ENCODE peak calls at places on chromosomes 3 and 15, in four cellular contexts. One of them, this sample, is unnamed.

GRCh38 chr15:69410290-69410874 is 3.8 kb upstream of the KIF23 start:
- DNase-seq in right atrium auricular region: no peak
- DNase-seq in MCF 10A: peak
- DNase-seq in suprapubic skin: no peak
- DNase-seq in this sample: no peak

GRCh38 chr3:61847784-61848462 is 286.6 kb downstream of the PTPRG start:
- DNase-seq in MCF 10A: peak
- DNase-seq in suprapubic skin: no peak
- DNase-seq in right atrium auricular region: peak
- DNase-seq in this sample: no peak

GRCh38 chr3:16808393-16809107 is 76.2 kb upstream of the PLCL2 start:
- DNase-seq in suprapubic skin: no peak
- DNase-seq in MCF 10A: no peak
- DNase-seq in right atrium auricular region: no peak
- DNase-seq in this sample: no peak

GRCh38 chr15:88745696-88746095 is 57.5 kb upstream of the ACAN start:
- DNase-seq in suprapubic skin: no peak
- DNase-seq in right atrium auricular region: no peak
- DNase-seq in MCF 10A: peak
- DNase-seq in this sample: no peak

GRCh38 chr15:75551076-75551475 is 28.0 kb downstream of the PTPN9 start:
- DNase-seq in MCF 10A: no peak
- DNase-seq in suprapubic skin: no peak
- DNase-seq in right atrium auricular region: no peak
- DNase-seq in this sample: no peak

GRCh38 chr3:4531478-4532025 is 38.4 kb downstream of the ITPR1 start:
- DNase-seq in right atrium auricular region: no peak
- DNase-seq in suprapubic skin: no peak
- DNase-seq in MCF 10A: peak
- DNase-seq in this sample: no peak

GRCh38 chr3:114659109-114660081 is 365.6 kb downstream of the TIGIT start:
- DNase-seq in MCF 10A: no peak
- DNase-seq in suprapubic skin: no peak
- DNase-seq in right atrium auricular region: no peak
- DNase-seq in this sample: no peak

GRCh38 chr3:72848703-72849081 is 447 bp upstream of the SHQ1 start:
- DNase-seq in suprapubic skin: no peak
- DNase-seq in right atrium auricular region: no peak
- DNase-seq in MCF 10A: no peak
- DNase-seq in this sample: no peak

GRCh38 chr3:2098398-2099027 is at the start of gene CNTN4:
- DNase-seq in right atrium auricular region: no peak
- DNase-seq in suprapubic skin: no peak
- DNase-seq in MCF 10A: no peak
- DNase-seq in this sample: no peak

GRCh38 chr3:105322570-105323273 is 44.0 kb upstream of the ALCAM start:
- DNase-seq in suprapubic skin: no peak
- DNase-seq in right atrium auricular region: no peak
- DNase-seq in MCF 10A: no peak
- DNase-seq in this sample: no peak

GRCh38 chr3:177770821-177771220 is 573.5 kb upstream of the TBL1XR1 start:
- DNase-seq in MCF 10A: no peak
- DNase-seq in suprapubic skin: no peak
- DNase-seq in right atrium auricular region: no peak
- DNase-seq in this sample: no peak

GRCh38 chr3:122942241-122942640 is 85.3 kb downstream of the SEMA5B start:
- DNase-seq in suprapubic skin: no peak
- DNase-seq in MCF 10A: peak
- DNase-seq in right atrium auricular region: no peak
- DNase-seq in this sample: no peak

GRCh38 chr15:47620960-47621681 is 96.2 kb upstream of the SEMA6D start:
- DNase-seq in suprapubic skin: no peak
- DNase-seq in right atrium auricular region: no peak
- DNase-seq in MCF 10A: peak
- DNase-seq in this sample: no peak

GRCh38 chr15:31299588-31300207 is 26.9 kb upstream of the KLF13 start:
- DNase-seq in suprapubic skin: peak
- DNase-seq in right atrium auricular region: peak
- DNase-seq in MCF 10A: no peak
- DNase-seq in this sample: no peak

GRCh38 chr3:150449169-150449721 is 41.1 kb downstream of the TSC22D2 start:
- DNase-seq in suprapubic skin: no peak
- DNase-seq in MCF 10A: peak
- DNase-seq in right atrium auricular region: no peak
- DNase-seq in this sample: no peak

GRCh38 chr3:38297947-38298711 is 16.0 kb downstream of the SLC22A14 start:
- DNase-seq in right atrium auricular region: no peak
- DNase-seq in suprapubic skin: no peak
- DNase-seq in MCF 10A: peak
- DNase-seq in this sample: no peak

GRCh38 chr3:187165144-187165543 is 25.8 kb upstream of the RPL39L start:
- DNase-seq in suprapubic skin: no peak
- DNase-seq in MCF 10A: peak
- DNase-seq in right atrium auricular region: no peak
- DNase-seq in this sample: no peak

GRCh38 chr3:187166750-187167149 is 27.5 kb upstream of the RPL39L start:
- DNase-seq in suprapubic skin: no peak
- DNase-seq in right atrium auricular region: no peak
- DNase-seq in MCF 10A: no peak
- DNase-seq in this sample: no peak

DNA sequence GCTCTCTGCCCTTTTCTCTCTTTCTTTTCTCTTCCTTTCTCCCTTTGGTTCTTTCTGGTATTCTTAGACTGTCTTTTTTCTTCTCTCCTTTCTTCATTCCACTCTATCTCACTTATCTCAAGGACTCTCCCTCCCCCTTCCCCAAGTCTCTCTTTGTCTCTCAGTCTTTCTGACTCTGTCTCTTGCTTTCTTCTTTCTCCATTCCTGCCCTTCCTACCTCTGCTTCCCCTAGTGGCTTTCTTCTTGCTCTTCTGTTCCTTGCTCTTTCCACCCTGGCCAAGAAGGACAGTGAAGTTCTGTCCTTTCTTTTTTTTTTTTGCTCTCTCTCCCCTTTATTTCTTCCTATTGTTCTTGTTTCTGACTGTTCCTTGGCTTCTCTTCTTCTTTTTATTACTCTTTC is 22.3 kb upstream of the RPL39L start:
- DNase-seq in right atrium auricular region: no peak
- DNase-seq in MCF 10A: no peak
- DNase-seq in suprapubic skin: no peak
- DNase-seq in this sample: no peak
- TF ChIP-seq CTCF in right atrium auricular region: no peak
- TF ChIP-seq CTCF in MCF 10A: no peak
- TF ChIP-seq CTCF in suprapubic skin: no peak
- TF ChIP-seq CTCF in this sample: no peak

DNA sequence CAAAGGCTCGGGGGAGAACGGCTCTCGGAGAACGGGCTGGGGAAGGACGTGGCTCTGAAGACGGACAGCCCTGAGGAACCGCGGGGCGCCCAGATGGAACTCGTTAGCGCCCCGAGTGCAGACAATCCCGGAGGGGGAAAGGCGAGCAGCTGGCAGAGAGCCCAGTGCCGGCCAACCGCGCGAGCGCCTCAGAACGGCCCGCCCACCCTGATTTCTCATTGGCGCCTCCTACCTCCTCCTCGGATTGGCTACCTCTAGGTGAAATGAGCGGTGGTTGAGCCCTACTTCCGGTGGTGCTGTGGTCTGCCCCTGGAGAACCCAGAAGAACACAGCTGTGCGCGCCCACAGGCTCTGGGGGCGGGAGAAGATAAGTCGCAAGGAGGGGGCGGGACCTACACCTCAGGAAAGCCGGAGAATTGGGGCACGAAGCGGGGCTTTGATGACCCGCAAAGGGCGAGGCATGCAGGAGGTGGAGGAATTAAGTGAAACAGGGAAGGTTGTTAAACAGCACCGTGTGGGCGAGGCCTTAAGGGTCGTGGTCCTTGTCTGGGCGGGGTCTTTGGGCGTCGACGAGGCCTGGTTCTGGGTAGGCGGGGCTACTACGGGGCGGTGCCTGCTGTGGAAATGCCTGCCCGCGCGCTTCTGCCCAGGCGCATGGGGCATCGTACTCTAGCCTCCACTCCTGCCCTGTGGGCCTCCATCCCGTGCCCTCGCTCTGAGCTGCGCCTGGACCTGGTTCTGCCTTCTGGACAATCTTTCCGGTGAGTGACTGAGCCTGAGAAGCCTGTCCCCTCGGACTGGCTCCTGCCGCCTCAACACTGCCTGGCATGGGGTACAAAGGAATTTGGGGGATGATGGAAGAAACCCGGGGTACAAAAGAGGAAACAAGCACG is at the start of gene OGG1:
- DNase-seq in MCF 10A: peak
- DNase-seq in suprapubic skin: peak
- DNase-seq in right atrium auricular region: peak
- DNase-seq in this sample: peak
- TF ChIP-seq CTCF in MCF 10A: no peak
- TF ChIP-seq CTCF in suprapubic skin: no peak
- TF ChIP-seq CTCF in right atrium auricular region: peak
- TF ChIP-seq CTCF in this sample: no peak

DNA sequence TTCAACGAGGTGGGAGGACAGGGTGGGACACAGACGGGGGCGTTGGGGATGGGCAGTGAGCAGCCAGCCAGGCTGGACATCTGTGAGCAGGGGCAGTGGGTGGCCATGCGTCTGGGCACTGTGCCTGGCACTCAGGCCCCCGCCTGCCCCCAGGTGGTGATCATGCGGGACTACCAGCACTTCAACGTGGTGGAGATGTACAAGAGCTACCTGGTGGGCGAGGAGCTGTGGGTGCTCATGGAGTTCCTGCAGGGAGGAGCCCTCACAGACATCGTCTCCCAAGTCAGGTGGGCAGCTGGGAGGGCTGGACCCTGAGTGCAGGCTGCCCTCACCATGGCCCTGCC is 10.2 kb downstream of the ANKRD63 start:
- DNase-seq in suprapubic skin: no peak
- DNase-seq in MCF 10A: no peak
- DNase-seq in right atrium auricular region: no peak
- DNase-seq in this sample: no peak
- TF ChIP-seq CTCF in suprapubic skin: no peak
- TF ChIP-seq CTCF in MCF 10A: peak
- TF ChIP-seq CTCF in right atrium auricular region: peak
- TF ChIP-seq CTCF in this sample: no peak

DNA sequence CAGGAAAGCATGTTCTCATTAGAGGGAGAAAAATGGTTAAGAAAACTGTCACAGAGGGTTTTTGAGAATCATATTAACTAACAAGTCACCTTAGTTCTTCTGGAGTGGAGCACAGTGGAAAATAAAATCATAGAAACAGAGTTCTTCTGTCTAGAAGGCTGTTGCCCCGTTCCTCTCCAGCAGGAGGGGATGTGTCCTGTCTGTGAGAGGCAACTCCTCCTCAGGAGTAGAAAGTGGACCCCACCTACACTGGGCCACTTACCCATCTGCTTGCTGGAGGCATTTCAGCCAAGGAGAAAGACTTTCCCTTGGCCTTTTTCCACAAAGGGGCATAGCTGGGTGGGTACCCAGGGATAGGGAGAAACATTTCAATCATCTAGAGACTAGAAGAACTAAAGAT is 106.6 kb downstream of the SSR3 start:
- DNase-seq in MCF 10A: peak
- DNase-seq in right atrium auricular region: no peak
- DNase-seq in suprapubic skin: no peak
- DNase-seq in this sample: no peak
- TF ChIP-seq CTCF in MCF 10A: peak
- TF ChIP-seq CTCF in right atrium auricular region: peak
- TF ChIP-seq CTCF in suprapubic skin: peak
- TF ChIP-seq CTCF in this sample: no peak

GRCh38 chr15:86178845-86179244 is 99.2 kb downstream of the AGBL1 start:
- DNase-seq in right atrium auricular region: no peak
- DNase-seq in suprapubic skin: no peak
- DNase-seq in MCF 10A: no peak
- DNase-seq in this sample: no peak
- TF ChIP-seq CTCF in right atrium auricular region: no peak
- TF ChIP-seq CTCF in suprapubic skin: no peak
- TF ChIP-seq CTCF in MCF 10A: no peak
- TF ChIP-seq CTCF in this sample: no peak

GRCh38 chr3:124383051-124383450 is 347.2 kb upstream of the UMPS start:
- DNase-seq in suprapubic skin: no peak
- DNase-seq in right atrium auricular region: no peak
- DNase-seq in MCF 10A: no peak
- DNase-seq in this sample: no peak

GRCh38 chr3:124383846-124384483 is 346.3 kb upstream of the UMPS start:
- DNase-seq in suprapubic skin: no peak
- DNase-seq in right atrium auricular region: no peak
- DNase-seq in MCF 10A: no peak
- DNase-seq in this sample: no peak

GRCh38 chr3:124387008-124387407 is 343.2 kb upstream of the UMPS start:
- DNase-seq in MCF 10A: no peak
- DNase-seq in right atrium auricular region: no peak
- DNase-seq in suprapubic skin: no peak
- DNase-seq in this sample: no peak

GRCh38 chr3:124384527-124384926 is 345.7 kb upstream of the UMPS start:
- DNase-seq in suprapubic skin: no peak
- DNase-seq in right atrium auricular region: no peak
- DNase-seq in MCF 10A: no peak
- DNase-seq in this sample: no peak

DNA sequence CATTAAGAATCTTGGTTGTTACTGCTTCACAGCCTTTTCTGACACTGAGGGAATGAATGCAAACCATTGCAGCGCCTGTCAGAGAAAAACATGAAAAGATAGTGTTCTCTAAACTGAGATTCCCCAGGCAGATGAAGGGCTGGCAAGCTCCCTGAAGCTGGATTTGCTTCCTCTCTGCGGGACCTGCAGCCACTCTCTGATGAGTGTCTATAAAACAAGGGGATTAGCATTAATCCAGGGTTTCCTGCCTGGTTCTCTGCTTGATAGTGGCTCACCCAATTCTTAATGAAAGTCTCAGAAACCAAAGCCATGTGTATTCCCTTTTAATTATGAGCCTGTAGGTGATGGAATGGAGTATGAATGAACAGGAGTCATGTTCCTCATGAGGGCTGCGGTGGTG is 344.2 kb upstream of the UMPS start:
- DNase-seq in MCF 10A: no peak
- DNase-seq in suprapubic skin: no peak
- DNase-seq in right atrium auricular region: no peak
- DNase-seq in this sample: no peak
- TF ChIP-seq CTCF in MCF 10A: no peak
- TF ChIP-seq CTCF in suprapubic skin: no peak
- TF ChIP-seq CTCF in right atrium auricular region: no peak
- TF ChIP-seq CTCF in this sample: no peak